ENCODE peak calls at places on chromosomes 3 and 15, in eight cellular contexts. F is stimulated activated CD8-positive, alpha-beta memory T cell treated with anti-CD3 and anti-CD28 coated beads, Interleukin-7, amount 100 ng/mL, for 1 hour; V is NCI-H2171 treated with DMSO at 0.1 percent for 48 hours; U is NT2/D1; O is A172; X is iPS-NIHi11; K is Calu3; L is choroid plexus epithelial cell. Y is an unnamed sample.

GRCh38 chr3:39146083-39146501 is 7.3 kb downstream of the CSRNP1 start:
- DNase-seq in U (no peak), V (no peak), X (no peak), F (no peak), K (no peak), O (peak), L (peak), Y (no peak)

GRCh38 chr3:115321396-115321795 is 174.3 kb upstream of the ZBTB20 start:
- DNase-seq in U (no peak), F (no peak), V (no peak), L (peak), K (no peak), X (peak), O (peak), Y (no peak)

GRCh38 chr3:126180477-126181397 is at the start of gene ALDH1L1:
- DNase-seq in U (peak), F (no peak), V (peak), K (peak), L (peak), X (peak), O (peak), Y (peak)

GRCh38 chr3:56758539-56758981 is 43.2 kb downstream of the ARHGEF3 start:
- DNase-seq in X (no peak), U (no peak), F (peak), K (peak), L (peak), V (no peak), O (peak), Y (no peak)

GRCh38 chr3:23810342-23811116 is 4.8 kb downstream of the UBE2E1 start:
- DNase-seq in K (peak), V (peak), F (no peak), L (peak), O (no peak), U (peak), X (peak), Y (peak)

GRCh38 chr15:28164876-28165275 is 65.8 kb upstream of the OCA2 start:
- DNase-seq in F (no peak), V (no peak), L (no peak), K (no peak), X (no peak), O (no peak), U (no peak), Y (no peak)

GRCh38 chr15:55829826-55830225 is 86.9 kb upstream of the PRTG start:
- DNase-seq in L (no peak), U (no peak), O (peak), K (no peak), X (no peak), V (no peak), F (no peak), Y (no peak)

GRCh38 chr3:42099020-42099765 is 8.0 kb downstream of the TRAK1 start:
- DNase-seq in X (no peak), O (no peak), V (no peak), L (no peak), K (no peak), U (no peak), F (no peak), Y (no peak)

GRCh38 chr15:26967719-26968269 is 3.2 kb upstream of the GABRG3 start:
- DNase-seq in F (no peak), U (peak), L (no peak), V (no peak), O (no peak), X (peak), K (no peak), Y (peak)

GRCh38 chr15:48373855-48374421 is 42.7 kb downstream of the DUT start:
- DNase-seq in F (no peak), V (no peak), U (no peak), X (no peak), L (peak), O (peak), K (peak), Y (no peak)

GRCh38 chr15:94041731-94042130 is 189.6 kb upstream of the MCTP2 start:
- DNase-seq in F (no peak), O (no peak), L (no peak), U (no peak), V (no peak), X (no peak), K (no peak), Y (no peak)

GRCh38 chr3:11144996-11145395 is 9.3 kb upstream of the HRH1 start:
- DNase-seq in K (no peak), L (no peak), X (no peak), O (no peak), F (no peak), U (no peak), V (no peak), Y (no peak)

GRCh38 chr15:98292442-98293240 is 332.1 kb downstream of the ARRDC4 start:
- DNase-seq in X (peak), V (no peak), O (peak), U (peak), K (peak), F (no peak), L (peak), Y (peak)

GRCh38 chr3:191869738-191870418 is 408.9 kb downstream of the PYDC2 start:
- DNase-seq in L (no peak), U (no peak), F (no peak), O (no peak), K (no peak), V (no peak), X (no peak), Y (no peak)

GRCh38 chr3:7707192-7707591 is 794.4 kb upstream of the LMCD1 start:
- DNase-seq in U (no peak), V (no peak), O (no peak), L (no peak), X (no peak), K (no peak), F (no peak), Y (no peak)

GRCh38 chr15:49989498-49989897 is 129.5 kb downstream of the ATP8B4 start:
- DNase-seq in X (no peak), U (no peak), F (no peak), L (no peak), V (no peak), O (no peak), K (no peak), Y (no peak)

GRCh38 chr15:55654541-55654940 is 66.4 kb upstream of the PYGO1 start:
- DNase-seq in U (no peak), F (no peak), L (peak), X (no peak), V (no peak), K (no peak), O (no peak), Y (no peak)

GRCh38 chr3:187741403-187742350 is 3.6 kb downstream of the BCL6 start:
- DNase-seq in L (peak), V (no peak), X (no peak), U (no peak), O (peak), F (no peak), K (peak), Y (peak)

GRCh38 chr15:92393287-92393993 is at the start of gene ST8SIA2:
- DNase-seq in V (peak), K (no peak), L (no peak), F (no peak), U (no peak), X (peak), O (no peak), Y (peak)

GRCh38 chr3:186444288-186444687 is 82.3 kb upstream of the DGKG start:
- DNase-seq in X (no peak), K (no peak), O (no peak), V (no peak), F (no peak), L (no peak), U (no peak), Y (no peak)

GRCh38 chr3:74214286-74214685 is 400.2 kb downstream of the CNTN3 start:
- DNase-seq in F (no peak), X (no peak), L (peak), K (no peak), O (no peak), U (no peak), V (no peak), Y (no peak)